ENCODE peak calls at places on chromosomes 7 and 10, in ten cellular contexts. P, U, G, M, I, L, D, C, Q and O are unnamed samples.

GRCh38 chr10:61000769-61001730 is 57.1 kb upstream of the RHOBTB1 start:
- DNase-seq in P (no peak), G (no peak), I (no peak), C (no peak), M (no peak), L (no peak), D (peak; percentile 16), Q (no peak), U (peak; percentile 32), O (peak; percentile 18)

GRCh38 chr10:33363112-33363511 is 28.6 kb upstream of the NRP1 start:
- DNase-seq in D (no peak), I (no peak), G (no peak), Q (no peak), C (peak; percentile 41), L (no peak), U (no peak), M (no peak), P (no peak), O (no peak)

GRCh38 chr10:53597835-53598251 is 825.3 kb upstream of the MBL2 start:
- DNase-seq in P (no peak), C (no peak), G (no peak), L (no peak), M (no peak), I (no peak), Q (no peak), U (no peak), D (no peak), O (no peak)

GRCh38 chr10:28986856-28987255 is 302.0 kb upstream of the LYZL1 start:
- DNase-seq in P (no peak), I (no peak), D (no peak), U (no peak), G (no peak), Q (no peak), L (no peak), C (no peak), M (no peak), O (no peak)

GRCh38 chr7:69756235-69756634 is 158.0 kb downstream of the AUTS2 start:
- DNase-seq in D (no peak), I (no peak), M (no peak), Q (no peak), C (no peak), L (no peak), P (no peak), G (no peak), U (no peak), O (no peak)

GRCh38 chr7:46927131-46927810 is 654.6 kb downstream of the TNS3 start:
- DNase-seq in U (no peak), G (no peak), I (no peak), L (no peak), Q (no peak), D (no peak), P (no peak), M (no peak), C (no peak), O (no peak)

GRCh38 chr10:130013263-130013937 is 49.3 kb upstream of the EBF3 start:
- DNase-seq in D (no peak), U (no peak), P (no peak), C (no peak), Q (no peak), M (no peak), G (no peak), L (no peak), I (no peak), O (no peak)

GRCh38 chr7:117283371-117283770 is 39.5 kb downstream of the WNT2 start:
- DNase-seq in Q (no peak), P (no peak), M (no peak), I (no peak), U (no peak), C (peak; percentile 91), L (no peak), D (no peak), G (peak; percentile 43), O (no peak)

GRCh38 chr7:2114052-2114451 is 118.7 kb downstream of the MAD1L1 start:
- DNase-seq in D (no peak), I (no peak), U (peak; percentile 74), G (peak; percentile 23), L (no peak), M (no peak), C (peak; percentile 66), P (no peak), Q (no peak), O (no peak)

GRCh38 chr7:80284848-80285247 is 150.2 kb downstream of the GNAI1 start:
- DNase-seq in G (peak; percentile 70), C (peak; percentile 76), L (peak; percentile 21), Q (no peak), M (no peak), D (no peak), I (no peak), P (no peak), U (peak; percentile 17), O (no peak)

GRCh38 chr7:155591055-155591750 is 44.8 kb upstream of the CNPY1 start:
- DNase-seq in M (no peak), P (no peak), U (peak; percentile 19), L (no peak), I (no peak), D (no peak), Q (peak; percentile 53), G (no peak), C (no peak), O (no peak)

GRCh38 chr10:122164815-122165491 is 106.1 kb upstream of the BTBD16 start:
- DNase-seq in C (no peak), I (no peak), D (no peak), M (no peak), G (no peak), U (no peak), P (no peak), L (no peak), Q (no peak), O (no peak)

GRCh38 chr7:84100866-84101265 is 93.7 kb downstream of the SEMA3A start:
- DNase-seq in P (no peak), M (peak; percentile 18), G (no peak), Q (no peak), C (peak; percentile 22), I (no peak), U (peak; percentile 13), L (no peak), D (no peak), O (no peak)